ENCODE peak calls at places on chromosome 13, in seven cellular contexts. V is HepG2; A is heart right ventricle; X is heart left ventricle; C is Karpas-422; Z is CD4-positive, CD25-positive, alpha-beta regulatory T cell; R is astrocyte of the spinal cord. T is an unnamed sample.
A peak's percentile ranks its signal among the peaks of the same experiment; 100 is the strongest.

GRCh38 chr13:44050450-44051063 is 170.9 kb downstream of the LACC1 start:
- DNase-seq in A (no peak), Z (peak; percentile 12), R (peak; percentile 46), X (no peak), V (peak; percentile 7), C (peak; percentile 70), T (peak; percentile 56)

GRCh38 chr13:45331981-45332830 is 8.8 kb downstream of the TPT1 start:
- DNase-seq in Z (no peak), C (peak; percentile 51), R (peak; percentile 88), V (peak; percentile 75), X (peak; percentile 54), A (no peak), T (no peak)

GRCh38 chr13:59790626-59791025 is 373.1 kb downstream of the DIAPH3 start:
- DNase-seq in Z (no peak), C (no peak), R (peak; percentile 29), A (no peak), X (no peak), V (no peak), T (peak; percentile 33)

GRCh38 chr13:71254384-71254783 is 612.6 kb downstream of the DACH1 start:
- DNase-seq in X (no peak), A (no peak), V (no peak), Z (no peak), C (no peak), R (no peak), T (no peak)

GRCh38 chr13:31764556-31764955 is 25.2 kb downstream of the RXFP2 start:
- DNase-seq in X (no peak), C (no peak), V (no peak), A (no peak), Z (no peak), R (no peak), T (no peak)

GRCh38 chr13:33723365-33723764 is 94.6 kb upstream of the RFC3 start:
- DNase-seq in C (no peak), X (no peak), R (no peak), Z (no peak), V (peak; percentile 32), A (no peak), T (no peak)

GRCh38 chr13:50127017-50127725 is 111.9 kb downstream of the KCNRG start:
- DNase-seq in X (peak; percentile 61), Z (peak; percentile 70), R (peak; percentile 56), C (peak; percentile 64), A (peak; percentile 58), V (no peak), T (peak; percentile 55)

GRCh38 chr13:113565526-113566226 is 18.9 kb upstream of the TFDP1 start:
- DNase-seq in C (no peak), A (no peak), V (no peak), X (no peak), R (no peak), Z (no peak), T (no peak)

GRCh38 chr13:39369161-39369890 is 233.7 kb downstream of the LHFPL6 start:
- DNase-seq in A (no peak), X (no peak), V (no peak), Z (no peak), C (no peak), R (no peak), T (no peak)

GRCh38 chr13:110820311-110820710 is 94.6 kb downstream of the ANKRD10 start:
- DNase-seq in A (no peak), X (no peak), Z (no peak), C (peak; percentile 44), V (no peak), R (no peak), T (no peak)

DNA sequence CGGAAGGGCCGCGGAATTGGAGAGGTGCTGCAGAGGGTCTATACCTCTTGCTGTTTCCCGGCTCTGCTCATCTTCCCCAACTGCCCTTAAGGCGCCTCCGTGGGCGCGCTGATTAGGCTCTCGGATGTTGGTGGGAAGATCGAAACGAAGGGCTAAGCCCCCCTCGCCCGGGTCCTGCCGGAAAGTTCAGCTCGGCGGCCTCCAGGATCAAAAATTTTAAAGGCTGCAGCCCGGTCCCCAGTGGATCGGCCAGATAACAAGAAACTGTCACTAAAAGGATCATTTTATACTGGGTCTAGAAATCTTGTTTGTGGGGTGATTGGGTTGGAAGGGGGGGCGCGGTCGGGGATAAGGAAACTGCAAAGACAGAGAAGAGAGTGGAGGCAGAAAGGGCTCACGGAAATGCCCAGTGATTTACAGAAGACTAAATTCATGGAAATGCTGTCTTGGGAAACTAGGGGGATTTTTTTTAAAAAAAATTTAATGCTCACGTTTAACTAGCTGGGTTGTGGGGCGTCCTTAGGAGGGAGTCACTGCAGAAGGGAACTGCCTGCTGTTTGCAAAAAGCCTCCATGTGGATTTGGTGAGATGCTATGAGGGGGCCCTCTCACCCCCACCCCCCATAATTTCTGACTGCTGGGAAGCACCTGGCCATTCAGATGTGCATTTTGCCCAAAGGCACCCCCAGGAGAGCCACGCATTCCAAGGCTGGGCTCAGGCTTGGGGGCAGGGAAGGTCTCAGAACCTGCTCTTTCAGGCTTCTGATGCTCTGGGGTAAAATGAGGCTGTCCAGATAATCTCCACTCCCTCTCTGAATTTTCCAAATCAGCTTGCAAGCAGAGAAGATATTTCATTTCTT is 7.7 kb downstream of the CDX2 start:
- DNase-seq in R (no peak), X (no peak), C (no peak), Z (no peak), A (no peak), V (peak; percentile 20), T (no peak)
- H3K4me3 ChIP-seq in R (no peak overlapping the region), X (peak overlapping the region; percentile 38), C (no peak overlapping the region), Z (no peak overlapping the region), A (peak overlapping the region; percentile 34), V (peak overlapping the region; percentile 55), T (peak overlapping the region; percentile 28)

GRCh38 chr13:77184455-77184854 is 142.4 kb downstream of the MYCBP2 start:
- DNase-seq in C (no peak), R (no peak), V (no peak), A (no peak), Z (peak; percentile 78), X (no peak), T (no peak)
- H3K4me3 ChIP-seq in C (no peak overlapping the region), R (no peak overlapping the region), V (no peak overlapping the region), A (no peak overlapping the region), Z (no peak overlapping the region), X (no peak overlapping the region), T (no peak overlapping the region)

GRCh38 chr13:28492527-28493367 is 2.2 kb downstream of the FLT1 start:
- DNase-seq in X (no peak), A (no peak), Z (peak; percentile 73), C (no peak), V (no peak), R (no peak), T (peak; percentile 38)
- H3K4me3 ChIP-seq in X (peak overlapping the region; percentile 73), A (peak overlapping the region; percentile 85), Z (no peak overlapping the region), C (no peak overlapping the region), V (no peak overlapping the region), R (no peak overlapping the region), T (peak overlapping the region; percentile 61)

DNA sequence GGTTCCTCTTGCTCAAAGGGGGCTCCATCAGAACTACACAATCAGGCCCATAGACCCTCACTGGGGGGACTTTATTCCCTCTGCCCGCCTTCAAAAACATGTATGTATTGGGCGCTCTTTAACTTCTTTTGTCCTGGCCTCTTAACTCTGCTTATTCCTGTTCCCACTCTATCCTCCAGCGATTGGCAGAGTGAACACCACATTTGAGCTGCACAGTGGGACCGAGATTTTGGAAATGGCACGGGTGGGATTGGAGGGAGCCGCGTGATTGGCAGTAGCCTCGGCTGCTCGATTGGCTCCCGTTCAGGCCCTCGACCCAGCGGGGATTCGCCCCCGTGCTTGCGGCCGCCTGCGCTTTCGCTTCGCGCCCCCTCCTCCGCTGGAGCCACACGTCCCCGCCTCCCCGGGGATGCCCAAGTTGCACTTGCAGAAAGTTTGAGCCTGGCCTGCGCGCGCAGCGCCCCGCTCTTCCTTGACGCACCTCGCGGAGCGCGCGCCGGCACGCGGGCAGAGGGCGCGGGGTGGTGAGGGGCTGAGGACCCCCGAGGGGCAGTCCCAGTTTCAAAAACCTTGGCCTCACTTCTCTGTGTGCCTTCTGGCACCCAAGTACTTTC is at the start of gene ZIC5:
- DNase-seq in C (no peak), V (no peak), X (no peak), A (no peak), Z (no peak), R (peak; percentile 83), T (no peak)
- H3K4me3 ChIP-seq in C (no peak within 1 kb of the TSS), V (peak within 1 kb of the TSS; percentile 50), X (peak within 1 kb of the TSS; percentile 31), A (no peak within 1 kb of the TSS), Z (no peak within 1 kb of the TSS), R (peak within 1 kb of the TSS; percentile 65), T (peak within 1 kb of the TSS; percentile 41)

GRCh38 chr13:101876951-101877350 is 424.5 kb downstream of the ITGBL1 start:
- DNase-seq in X (no peak), C (no peak), V (no peak), R (no peak), A (no peak), Z (no peak), T (no peak)
- H3K4me3 ChIP-seq in X (no peak overlapping the region), C (no peak overlapping the region), V (no peak overlapping the region), R (no peak overlapping the region), A (no peak overlapping the region), Z (no peak overlapping the region), T (no peak overlapping the region)

T was measured in cardiac muscle cell.